ENCODE peak calls at places on chromosomes 6 and 20, in four cellular contexts. B is neural crest cell, T is aorta, Q is fibroblast of the conjunctiva. E is an unnamed sample.

GRCh38 chr20:35091808-35092523 is 641 bp downstream of the TRPC4AP start:
- DNase-seq in Q (no peak), B (no peak), T (no peak), E (no peak)

GRCh38 chr20:2652724-2653510 is 485 bp downstream of the NOP56 start:
- DNase-seq in T (no peak), Q (no peak), B (peak), E (no peak)

GRCh38 chr6:125584468-125584939 is 164.9 kb upstream of the HEY2 start:
- DNase-seq in B (peak), T (no peak), Q (no peak), E (peak)

GRCh38 chr20:46011631-46012482 is 3.1 kb downstream of the MMP9 start:
- DNase-seq in T (peak), Q (no peak), B (no peak), E (no peak)

GRCh38 chr20:63830821-63831593 is at the start of gene ZBTB46:
- DNase-seq in Q (no peak), B (no peak), T (peak), E (no peak)

GRCh38 chr6:3615391-3616380 is 135.8 kb downstream of the PXDC1 start:
- DNase-seq in Q (no peak), T (no peak), B (no peak), E (no peak)

GRCh38 chr20:14288341-14289330 is 48.8 kb downstream of the FLRT3 start:
- DNase-seq in Q (peak), T (no peak), B (no peak), E (no peak)

GRCh38 chr20:14922503-14923267 is 585.3 kb upstream of the FLRT3 start:
- DNase-seq in B (no peak), Q (no peak), T (no peak), E (no peak)

GRCh38 chr6:34813028-34813742 is 21.3 kb downstream of the BLTP3A start:
- DNase-seq in B (no peak), T (no peak), Q (no peak), E (no peak)

GRCh38 chr6:168428863-168429262 is 12.1 kb upstream of the SMOC2 start:
- DNase-seq in T (no peak), B (no peak), Q (no peak), E (no peak)

GRCh38 chr6:34580707-34581560 is 24.8 kb upstream of the SPDEF start:
- DNase-seq in T (peak), B (no peak), Q (no peak), E (no peak)

E was measured in iPS DF 6.9.